ENCODE peak calls at places on chromosomes 5 and 9, in seven cellular contexts. Z is IMR-90, L is cardiac muscle cell, U is tibial nerve, Q is fibroblast of lung, G is Panc1, B is uterus. E is an unnamed sample. For H3K4me1, the result is how much of the 10 kb centered on the place peaks cover.

GRCh38 chr5:81365541-81365940 is 28.4 kb downstream of the ACOT12 start:
- DNase-seq in Z (no peak), L (no peak), U (no peak), Q (no peak), G (no peak), B (no peak), E (no peak)

GRCh38 chr9:101176384-101176783 is 147.9 kb downstream of the PLPPR1 start:
- DNase-seq in Z (no peak), L (no peak), U (no peak), Q (no peak), G (no peak), B (no peak), E (no peak)

GRCh38 chr5:154395407-154396106 is 50.2 kb upstream of the SAP30L start:
- DNase-seq in Z (no peak), L (peak), U (no peak), Q (peak), G (no peak), B (no peak), E (no peak)

GRCh38 chr5:170121321-170121720 is 15.6 kb downstream of the FOXI1 start:
- DNase-seq in Z (peak), L (no peak), U (no peak), Q (peak), G (no peak), B (no peak), E (no peak)

GRCh38 chr9:112125961-112126388 is 49.1 kb downstream of the SUSD1 start:
- DNase-seq in Z (peak), L (no peak), U (no peak), Q (peak), G (no peak), B (no peak), E (no peak)

GRCh38 chr5:6718161-6718681 is 5.0 kb downstream of the TENT4A start:
- DNase-seq in Z (no peak), L (no peak), U (no peak), Q (no peak), G (no peak), B (peak), E (no peak)

GRCh38 chr9:105142406-105143092 is 101.9 kb upstream of the SLC44A1 start:
- DNase-seq in Z (peak), L (peak), U (no peak), Q (peak), G (no peak), B (no peak), E (no peak)

GRCh38 chr5:59326551-59326950 is 567.0 kb downstream of the PDE4D start:
- DNase-seq in Z (no peak), L (peak), U (no peak), Q (no peak), G (no peak), B (no peak), E (no peak)

GRCh38 chr9:73743826-73744225 is 592.2 kb downstream of the ANXA1 start:
- DNase-seq in Z (no peak), L (no peak), U (no peak), Q (peak), G (no peak), B (no peak), E (no peak)

GRCh38 chr5:123367739-123368138 is 55.5 kb downstream of the CEP120 start:
- DNase-seq in Z (peak), L (peak), U (no peak), Q (peak), G (no peak), B (no peak), E (no peak)

GRCh38 chr9:37371565-37372464 is 50.7 kb upstream of the GRHPR start:
- DNase-seq in Z (peak), L (peak), U (no peak), Q (peak), G (no peak), B (no peak), E (no peak)

GRCh38 chr5:19369048-19369447 is 619.0 kb downstream of the CDH18 start:
- DNase-seq in Z (no peak), L (no peak), U (no peak), Q (no peak), G (no peak), B (no peak), E (no peak)

GRCh38 chr5:142246-142810 is 49.0 kb upstream of the LRRC14B start:
- DNase-seq in Z (no peak), L (no peak), U (no peak), Q (no peak), G (no peak), B (no peak), E (no peak)

GRCh38 chr5:147391781-147392180 is 118.1 kb downstream of the DPYSL3 start:
- DNase-seq in Z (peak), L (peak), U (peak), Q (peak), G (peak), B (peak), E (no peak)

GRCh38 chr9:116543731-116544400 is 143.2 kb upstream of the TRIM32 start:
- DNase-seq in Z (peak), L (peak), U (peak), Q (peak), G (no peak), B (no peak), E (peak)

GRCh38 chr5:107314330-107314729 is 356.4 kb downstream of the EFNA5 start:
- DNase-seq in Z (no peak), L (no peak), U (no peak), Q (no peak), G (no peak), B (no peak), E (no peak)

GRCh38 chr9:6758418-6759113 is 793 bp downstream of the KDM4C start:
- DNase-seq in Z (peak), L (peak), U (peak), Q (peak), G (no peak), B (peak), E (peak)

GRCh38 chr9:93677641-93678136 is 101.3 kb downstream of the PHF2 start:
- DNase-seq in Z (no peak), L (no peak), U (no peak), Q (no peak), G (no peak), B (no peak), E (no peak)

GRCh38 chr5:130213607-130214006 is 309.3 kb downstream of the CHSY3 start:
- DNase-seq in Z (no peak), L (peak), U (no peak), Q (no peak), G (no peak), B (no peak), E (no peak)

GRCh38 chr9:2241461-2241874 is 226.3 kb downstream of the SMARCA2 start:
- DNase-seq in Z (peak), L (peak), U (peak), Q (peak), G (no peak), B (peak), E (peak)

GRCh38 chr9:131677445-131678180 is 62.3 kb downstream of the RAPGEF1 start:
- DNase-seq in Z (peak), L (peak), U (no peak), Q (peak), G (no peak), B (no peak), E (no peak)

GRCh38 chr9:97900738-97901565 is 21.3 kb downstream of the TRMO start:
- DNase-seq in Z (peak), L (peak), U (no peak), Q (peak), G (no peak), B (peak), E (no peak)

GRCh38 chr5:67165524-67166459 is 30.8 kb downstream of the CD180 start:
- DNase-seq in Z (peak), L (peak), U (peak), Q (peak), G (no peak), B (peak), E (peak)

GRCh38 chr9:73037613-73038012 is 84.8 kb upstream of the ALDH1A1 start:
- DNase-seq in Z (no peak), L (peak), U (no peak), Q (peak), G (no peak), B (no peak), E (no peak)

GRCh38 chr5:77155179-77155839 is 55.2 kb upstream of the PDE8B start:
- DNase-seq in Z (no peak), L (no peak), U (no peak), Q (no peak), G (no peak), B (no peak), E (no peak)

GRCh38 chr9:126413470-126414051 is 86.9 kb downstream of the MVB12B start:
- DNase-seq in Z (no peak), L (no peak), U (no peak), Q (no peak), G (no peak), B (no peak), E (no peak)

GRCh38 chr5:67648201-67648671 is 451.6 kb upstream of the CD180 start:
- DNase-seq in Z (no peak), L (peak), U (peak), Q (peak), G (no peak), B (peak), E (peak)

GRCh38 chr9:31334837-31335528 is 1049.5 kb upstream of the ACO1 start:
- DNase-seq in Z (no peak), L (no peak), U (no peak), Q (no peak), G (no peak), B (no peak), E (no peak)

GRCh38 chr9:3758816-3759576 is 233.2 kb upstream of the RFX3 start:
- DNase-seq in Z (peak), L (no peak), U (no peak), Q (no peak), G (no peak), B (no peak), E (no peak)

GRCh38 chr9:3751125-3751758 is 225.4 kb upstream of the RFX3 start:
- DNase-seq in Z (peak), L (peak), U (no peak), Q (peak), G (no peak), B (no peak), E (no peak)

GRCh38 chr9:3750311-3750710 is 224.5 kb upstream of the RFX3 start:
- DNase-seq in Z (no peak), L (no peak), U (no peak), Q (no peak), G (no peak), B (no peak), E (no peak)

GRCh38 chr9:3760031-3760430 is 234.2 kb upstream of the RFX3 start:
- DNase-seq in Z (peak), L (no peak), U (no peak), Q (peak), G (no peak), B (no peak), E (no peak)

GRCh38 chr9:3756071-3756470 is 230.3 kb upstream of the RFX3 start:
- DNase-seq in Z (no peak), L (no peak), U (no peak), Q (peak), G (no peak), B (no peak), E (no peak)
- H3K4me1 ChIP-seq in Z (under half), L (under half), U (under half), Q (under half), G (under half), B (under half), E (under half)

GRCh38 chr9:127967151-127967809 is 13.5 kb downstream of the EEIG1 start:
- DNase-seq in Z (no peak), L (no peak), U (no peak), Q (no peak), G (no peak), B (peak), E (no peak)

GRCh38 chr9:127968046-127968445 is 12.7 kb downstream of the EEIG1 start:
- DNase-seq in Z (peak), L (no peak), U (no peak), Q (peak), G (peak), B (peak), E (no peak)

GRCh38 chr9:127963359-127964064 is 17.3 kb downstream of the EEIG1 start:
- DNase-seq in Z (no peak), L (no peak), U (no peak), Q (no peak), G (no peak), B (peak), E (no peak)

GRCh38 chr9:127966416-127967150 is 14.2 kb downstream of the EEIG1 start:
- DNase-seq in Z (no peak), L (no peak), U (no peak), Q (no peak), G (no peak), B (peak), E (no peak)

GRCh38 chr9:127965953-127966352 is 14.8 kb downstream of the EEIG1 start:
- DNase-seq in Z (no peak), L (no peak), U (no peak), Q (no peak), G (no peak), B (no peak), E (no peak)
- H3K4me1 ChIP-seq in Z (half or more), L (under half), U (under half), Q (under half), G (half or more), B (half or more), E (half or more)

DNA sequence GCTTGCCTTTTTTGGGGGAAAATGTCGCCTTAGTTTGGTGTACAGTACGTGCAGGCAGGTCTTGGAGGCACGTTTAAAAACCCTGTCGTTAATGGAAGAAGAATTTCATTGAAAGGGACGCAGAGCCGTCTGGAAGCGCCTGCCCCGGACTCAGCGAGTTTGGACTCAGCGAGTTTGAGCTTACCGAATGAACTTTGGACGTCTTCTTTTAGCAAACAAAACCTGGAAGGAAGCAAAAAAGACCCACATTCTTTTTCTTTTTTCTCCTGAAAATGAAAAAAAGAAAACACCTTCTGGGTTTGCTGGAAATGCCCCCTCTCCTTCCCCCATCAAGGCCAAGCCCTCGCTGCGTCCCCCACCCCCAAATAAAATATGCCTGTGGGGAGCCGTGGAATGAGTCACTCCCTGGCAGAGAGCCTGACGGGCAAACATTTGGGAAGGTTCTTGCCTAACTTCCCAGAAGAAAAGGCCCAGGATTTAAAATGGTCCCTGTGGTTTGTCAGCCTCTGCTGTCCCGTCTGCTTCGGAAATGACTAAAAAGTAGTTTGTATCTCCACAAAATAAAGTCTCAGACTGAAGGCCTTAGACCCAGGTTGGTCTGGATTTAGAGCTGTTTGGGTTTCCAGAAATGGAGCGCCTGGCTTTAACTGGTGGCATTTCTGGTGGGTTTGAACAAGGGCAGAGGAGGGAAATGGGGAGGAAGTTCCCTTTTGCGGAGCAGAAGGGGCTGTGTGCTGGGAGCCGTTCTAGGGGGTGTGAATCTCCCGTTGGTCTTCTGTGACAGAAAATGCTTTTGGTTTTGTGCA is 1.7 kb downstream of the NEK6 start:
- DNase-seq in Z (peak), L (peak), U (peak), Q (peak), G (no peak), B (peak), E (peak)
- H3K4me1 ChIP-seq in Z (under half), L (under half), U (under half), Q (under half), G (half or more), B (under half), E (under half)

GRCh38 chr5:158970569-158971014 is 129.1 kb downstream of the EBF1 start:
- DNase-seq in Z (peak), L (peak), U (no peak), Q (peak), G (no peak), B (no peak), E (no peak)
- H3K4me1 ChIP-seq in Z (under half), L (under half), U (under half), Q (under half), G (under half), B (under half), E (under half)

GRCh38 chr9:118455781-118456180 is 751.6 kb downstream of the TLR4 start:
- DNase-seq in Z (no peak), L (no peak), U (no peak), Q (peak), G (no peak), B (no peak), E (no peak)
- H3K4me1 ChIP-seq in Z (under half), L (under half), U (under half), Q (under half), G (under half), B (under half), E (under half)

GRCh38 chr9:134348404-134349155 is 22.3 kb downstream of the RXRA start:
- DNase-seq in Z (no peak), L (no peak), U (no peak), Q (no peak), G (no peak), B (no peak), E (no peak)

GRCh38 chr9:134347996-134348395 is 21.7 kb downstream of the RXRA start:
- DNase-seq in Z (no peak), L (no peak), U (no peak), Q (no peak), G (no peak), B (no peak), E (no peak)

GRCh38 chr9:134350416-134350994 is 24.2 kb downstream of the RXRA start:
- DNase-seq in Z (no peak), L (no peak), U (no peak), Q (no peak), G (no peak), B (no peak), E (no peak)

GRCh38 chr9:134351777-134352176 is 25.5 kb downstream of the RXRA start:
- DNase-seq in Z (no peak), L (no peak), U (no peak), Q (no peak), G (no peak), B (no peak), E (no peak)

GRCh38 chr9:134349941-134350340 is 23.7 kb downstream of the RXRA start:
- DNase-seq in Z (no peak), L (no peak), U (no peak), Q (no peak), G (no peak), B (no peak), E (no peak)
- H3K4me1 ChIP-seq in Z (under half), L (under half), U (under half), Q (under half), G (under half), B (under half), E (half or more)

GRCh38 chr9:109346904-109347303 is 26.0 kb upstream of the EPB41L4B start:
- DNase-seq in Z (no peak), L (no peak), U (no peak), Q (no peak), G (no peak), B (no peak), E (no peak)
- H3K4me1 ChIP-seq in Z (under half), L (under half), U (under half), Q (under half), G (under half), B (under half), E (under half)